ENCODE peak calls at places on chromosome X, in five cellular contexts. R, E, U, M and T are unnamed samples.
A peak's percentile ranks its signal among the peaks of the same experiment; 100 is the strongest.

GRCh38 chrX:47501226-47502071 is 18.4 kb upstream of the ZNF41 start:
- DNase-seq in R (no peak), E (no peak), U (no peak), M (no peak), T (peak; percentile 27)

GRCh38 chrX:14029425-14030247 is at the start of gene GEMIN8:
- DNase-seq in U (peak; percentile 88), E (peak; percentile 73), R (peak; percentile 97), M (peak; percentile 91), T (peak; percentile 94)

GRCh38 chrX:19350831-19351447 is 7.2 kb downstream of the PDHA1 start:
- DNase-seq in R (no peak), U (no peak), M (no peak), E (no peak), T (peak; percentile 15)

GRCh38 chrX:154750301-154751120 is at the start of gene GAB3:
- DNase-seq in M (peak; percentile 46), U (no peak), R (peak; percentile 92), E (peak; percentile 51), T (no peak)

GRCh38 chrX:14873676-14874049 is 442 bp downstream of the MOSPD2 start:
- DNase-seq in R (no peak), M (no peak), U (no peak), E (no peak), T (no peak)

GRCh38 chrX:22325091-22325490 is 52.4 kb downstream of the CBLL2 start:
- DNase-seq in R (no peak), M (no peak), U (no peak), E (peak; percentile 49), T (no peak)

GRCh38 chrX:56564921-56565861 is 1.8 kb downstream of the UBQLN2 start:
- DNase-seq in U (no peak), R (peak; percentile 65), M (no peak), E (no peak), T (no peak)

GRCh38 chrX:8629871-8630270 is 102.1 kb downstream of the ANOS1 start:
- DNase-seq in M (no peak), E (peak; percentile 10), U (no peak), R (no peak), T (no peak)

GRCh38 chrX:22097295-22097694 is 65.2 kb downstream of the PHEX start:
- DNase-seq in M (no peak), U (no peak), R (no peak), E (peak; percentile 64), T (no peak)

GRCh38 chrX:149286940-149287349 is 218.2 kb downstream of the IDS start:
- DNase-seq in U (no peak), E (peak; percentile 51), M (peak; percentile 19), R (no peak), T (no peak)

GRCh38 chrX:147376601-147377387 is 534.9 kb upstream of the FMR1 start:
- DNase-seq in M (no peak), R (no peak), E (no peak), U (no peak), T (no peak)

GRCh38 chrX:13876652-13877051 is 59.8 kb upstream of the GPM6B start:
- DNase-seq in E (no peak), M (no peak), R (no peak), U (no peak), T (no peak)

GRCh38 chrX:68749426-68749825 is 79.4 kb upstream of the EFNB1 start:
- DNase-seq in U (no peak), R (no peak), E (no peak), M (no peak), T (no peak)

GRCh38 chrX:3346436-3347329 is at the start of gene MXRA5:
- DNase-seq in M (no peak), U (no peak), R (no peak), E (no peak), T (peak; percentile 68)

GRCh38 chrX:112211459-112211858 is 128.9 kb upstream of the TRPC5 start:
- DNase-seq in U (no peak), M (no peak), E (no peak), R (no peak), T (no peak)

GRCh38 chrX:40061871-40062524 is 35.8 kb downstream of the BCOR start:
- DNase-seq in U (no peak), R (no peak), E (no peak), M (no peak), T (no peak)

GRCh38 chrX:24494544-24495113 is 29.5 kb downstream of the PDK3 start:
- DNase-seq in E (peak; percentile 87), R (no peak), U (no peak), M (peak; percentile 48), T (peak; percentile 68)

GRCh38 chrX:110803506-110803905 is 7.9 kb upstream of the CHRDL1 start:
- DNase-seq in E (no peak), U (no peak), R (no peak), M (no peak), T (no peak)

GRCh38 chrX:2242980-2243379 is 257.8 kb downstream of the DHRSX start:
- DNase-seq in E (no peak), M (no peak), U (no peak), R (no peak), T (no peak)

GRCh38 chrX:129983575-129984131 is 1.2 kb downstream of the BCORL1 start:
- DNase-seq in M (peak; percentile 23), U (no peak), R (peak; percentile 87), E (no peak), T (peak; percentile 65)

GRCh38 chrX:40468033-40468979 is 112.5 kb upstream of the ATP6AP2 start:
- DNase-seq in M (peak; percentile 59), U (no peak), E (peak; percentile 27), R (no peak), T (peak; percentile 75)

GRCh38 chrX:45849261-45849660 is 648.6 kb upstream of the DIPK2B start:
- DNase-seq in U (no peak), R (no peak), M (no peak), E (peak; percentile 57), T (no peak)

GRCh38 chrX:10160221-10160620 is 3.4 kb downstream of the CLCN4 start:
- DNase-seq in R (no peak), E (no peak), U (no peak), M (no peak), T (no peak)

GRCh38 chrX:119981286-119982070 is 37.9 kb upstream of the NKAP start:
- DNase-seq in U (no peak), R (no peak), M (no peak), E (peak; percentile 7), T (no peak)

GRCh38 chrX:19064175-19064574 is 58.1 kb downstream of the ADGRG2 start:
- DNase-seq in E (no peak), M (no peak), R (no peak), U (no peak), T (no peak)

GRCh38 chrX:11435568-11435967 is 142.4 kb downstream of the AMELX start:
- DNase-seq in U (no peak), R (no peak), M (no peak), E (peak; percentile 16), T (no peak)

GRCh38 chrX:39936886-39937770 is 160.6 kb downstream of the BCOR start:
- DNase-seq in M (no peak), R (no peak), E (no peak), U (no peak), T (no peak)

GRCh38 chrX:130176942-130177341 is 5.2 kb downstream of the RAB33A start:
- DNase-seq in U (no peak), E (no peak), R (no peak), M (no peak), T (peak; percentile 26)

GRCh38 chrX:40247848-40248622 is 150.3 kb upstream of the BCOR start:
- DNase-seq in R (no peak), U (no peak), E (no peak), M (no peak), T (no peak)

GRCh38 chrX:10254746-10255145 is 98.0 kb downstream of the CLCN4 start:
- DNase-seq in M (no peak), U (no peak), E (peak; percentile 3), R (no peak), T (no peak)

GRCh38 chrX:68669872-68670271 is 22.4 kb downstream of the STARD8 start:
- DNase-seq in U (no peak), E (no peak), M (no peak), R (no peak), T (no peak)

GRCh38 chrX:65300104-65300809 is 234.3 kb downstream of the LAS1L start:
- DNase-seq in R (no peak), M (no peak), U (no peak), E (no peak), T (no peak)

GRCh38 chrX:108064613-108065012 is 19.7 kb downstream of the VSIG1 start:
- DNase-seq in M (no peak), E (no peak), U (no peak), R (no peak), T (no peak)
- TF ChIP-seq POLR2A in M (no peak), E (no peak), U (no peak), R (no peak), T (no peak)

GRCh38 chrX:71292669-71293379 is 8.7 kb upstream of the ITGB1BP2 start:
- DNase-seq in E (no peak), M (no peak), U (no peak), R (no peak), T (no peak)
- TF ChIP-seq POLR2AphosphoS5 in E (no peak), M (no peak), U (no peak), R (no peak), T (no peak)

DNA sequence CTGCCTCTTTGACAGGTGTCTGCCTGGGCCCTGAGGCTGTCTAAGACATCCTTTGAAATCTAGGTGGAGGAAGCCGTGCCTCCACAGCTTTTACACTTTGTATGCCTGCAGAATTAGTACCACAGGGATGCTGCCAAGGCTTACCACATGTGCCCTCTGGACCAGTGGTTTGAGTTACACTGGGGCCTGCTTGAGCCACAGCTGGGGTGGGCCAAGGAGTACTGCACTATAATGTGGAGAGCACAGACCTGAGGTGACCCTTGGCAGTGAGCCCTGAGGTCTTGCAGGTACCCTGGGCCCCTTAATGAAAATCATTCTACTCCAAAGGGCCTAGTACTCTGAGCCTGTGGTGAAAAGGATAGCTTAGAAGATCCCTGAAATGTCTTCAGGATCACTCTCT is 27.2 kb upstream of the IRS4 start:
- DNase-seq in M (no peak), E (no peak), U (no peak), R (no peak), T (no peak)
- TF ChIP-seq POLR2A in M (no peak), E (no peak), U (no peak), R (no peak), T (no peak)

DNA sequence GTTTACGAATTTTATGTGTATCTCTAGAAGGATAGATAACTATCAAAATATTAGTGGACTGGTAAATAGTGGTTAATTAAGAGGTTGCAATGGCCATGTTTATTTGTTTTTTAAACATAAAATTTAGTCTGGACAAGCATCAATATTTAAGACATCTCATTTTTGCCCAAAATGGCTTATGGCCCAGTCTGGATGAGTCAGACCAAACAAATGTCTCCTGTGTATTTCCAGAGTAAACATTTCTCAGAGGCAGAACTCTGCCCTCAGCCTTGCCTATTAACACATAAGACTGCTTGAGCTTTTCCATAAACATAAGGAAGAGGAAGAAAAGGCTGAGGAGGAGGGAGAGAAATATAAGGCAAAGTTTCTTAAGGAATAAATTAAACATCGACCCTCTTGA is 277.1 kb upstream of the DIAPH2 start:
- DNase-seq in U (no peak), E (peak; percentile 65), R (no peak), M (no peak), T (no peak)
- TF ChIP-seq POLR2AphosphoS5 in U (no peak), E (no peak), R (no peak), M (no peak), T (no peak)

DNA sequence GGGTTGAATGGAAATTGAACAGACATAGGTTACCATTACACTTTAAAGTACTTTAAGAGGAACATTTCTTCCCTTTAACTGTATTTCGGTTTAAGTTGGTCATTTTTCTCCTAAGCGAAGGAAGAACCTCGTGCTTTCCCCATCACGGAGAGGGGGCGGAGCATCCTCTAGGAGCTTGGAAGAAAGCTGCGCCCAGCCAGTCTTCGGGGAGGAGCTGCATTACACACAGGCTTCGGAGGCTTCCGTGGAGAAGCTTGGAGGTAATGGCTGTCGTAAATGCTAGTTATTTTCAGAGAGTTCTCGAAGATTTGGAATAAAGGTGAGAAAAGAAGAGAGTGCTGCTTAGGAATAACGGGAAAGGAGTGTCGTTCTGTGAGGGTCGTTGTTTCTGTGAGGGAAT is at the start of gene PWWP3B:
- DNase-seq in E (no peak), M (peak; percentile 23), R (no peak), U (no peak), T (no peak)
- TF ChIP-seq POLR2A in E (no peak), M (no peak), R (no peak), U (no peak), T (no peak)